ENCODE peak calls at places on chromosomes 12 and 14, in six cellular contexts. B is fibroblast of pulmonary artery, T is lower lobe of right lung, X is lung, L is IMR-90, O is kidney. E is an unnamed sample.

GRCh38 chr12:78870539-78870938 is 6.0 kb downstream of the SYT1 start:
- DNase-seq in B (no peak), X (no peak), T (no peak), O (no peak), L (no peak), E (no peak)

GRCh38 chr14:56807586-56808168 is 2.6 kb downstream of the OTX2 start:
- DNase-seq in T (no peak), L (no peak), O (no peak), B (no peak), X (no peak), E (no peak)

GRCh38 chr12:65306603-65307501 is 28.4 kb downstream of the MSRB3 start:
- DNase-seq in X (no peak), T (peak; percentile 46), B (peak; percentile 88), L (peak; percentile 75), O (no peak), E (peak; percentile 75)

GRCh38 chr12:57420482-57420881 is 10.4 kb downstream of the R3HDM2 start:
- DNase-seq in T (no peak), B (no peak), O (no peak), X (no peak), L (no peak), E (no peak)

GRCh38 chr12:123763093-123763492 is 992 bp downstream of the DNAH10 start:
- DNase-seq in X (no peak), B (no peak), L (no peak), O (no peak), T (no peak), E (no peak)

GRCh38 chr12:103755425-103755824 is 85.6 kb downstream of the NT5DC3 start:
- DNase-seq in T (no peak), L (no peak), O (no peak), X (no peak), B (no peak), E (no peak)

GRCh38 chr12:108565976-108566375 is 3.6 kb downstream of the ISCU start:
- DNase-seq in X (peak; percentile 79), T (peak; percentile 80), L (peak; percentile 73), O (peak; percentile 95), B (peak; percentile 86), E (peak; percentile 76)

GRCh38 chr12:57178213-57178612 is 30.8 kb upstream of the LRP1-AS start:
- DNase-seq in T (no peak), X (no peak), O (peak; percentile 66), B (no peak), L (no peak), E (no peak)

GRCh38 chr12:14167005-14167628 is 185.7 kb upstream of the GRIN2B start:
- DNase-seq in L (peak; percentile 41), T (no peak), X (peak; percentile 46), B (peak; percentile 63), O (no peak), E (peak; percentile 73)

GRCh38 chr14:92922155-92922735 is 705 bp upstream of the CHGA start:
- DNase-seq in B (no peak), L (no peak), O (no peak), X (no peak), T (no peak), E (no peak)

GRCh38 chr12:38138225-38139221 is 178.1 kb upstream of the ALG10B start:
- DNase-seq in B (peak; percentile 81), L (peak; percentile 44), O (peak; percentile 90), T (no peak), X (peak; percentile 75), E (peak; percentile 80)

GRCh38 chr12:93415723-93416464 is 25.9 kb downstream of the UBE2N start:
- DNase-seq in X (no peak), T (no peak), B (peak; percentile 58), L (peak; percentile 77), O (no peak), E (peak; percentile 71)

GRCh38 chr14:69547701-69548348 is 26.8 kb downstream of the CCDC177 start:
- DNase-seq in L (no peak), T (no peak), O (peak; percentile 68), B (peak; percentile 20), X (no peak), E (peak; percentile 26)

GRCh38 chr12:44078273-44078672 is 242.4 kb downstream of the TMEM117 start:
- DNase-seq in T (no peak), O (no peak), L (peak; percentile 4), B (no peak), X (no peak), E (no peak)

GRCh38 chr12:65194949-65195348 is 25.6 kb downstream of the LEMD3 start:
- DNase-seq in X (no peak), B (no peak), O (no peak), L (no peak), T (no peak), E (no peak)

GRCh38 chr12:67714648-67715047 is 66.1 kb downstream of the DYRK2 start:
- DNase-seq in B (no peak), L (peak; percentile 40), T (no peak), O (no peak), X (no peak), E (no peak)

GRCh38 chr12:26694402-26694801 is 138.6 kb downstream of the ITPR2 start:
- DNase-seq in X (no peak), O (no peak), T (no peak), L (no peak), B (no peak), E (no peak)

GRCh38 chr12:42774238-42774637 is 184.7 kb upstream of the PRICKLE1 start:
- DNase-seq in X (no peak), B (no peak), L (peak; percentile 30), T (no peak), O (no peak), E (no peak)

GRCh38 chr12:60335765-60336164 is 739.9 kb downstream of the SLC16A7 start:
- DNase-seq in X (no peak), O (no peak), B (peak; percentile 41), L (peak; percentile 67), T (no peak), E (peak; percentile 77)

GRCh38 chr12:113039911-113040425 is 16.6 kb upstream of the DTX1 start:
- DNase-seq in X (no peak), B (no peak), L (no peak), O (no peak), T (no peak), E (no peak)

GRCh38 chr12:1184402-1184801 is 193.4 kb downstream of the ERC1 start:
- DNase-seq in T (no peak), L (peak; percentile 72), X (no peak), B (peak; percentile 18), O (no peak), E (peak; percentile 29)

GRCh38 chr14:83300454-83301064 is 1766.9 kb upstream of the SEL1L start:
- DNase-seq in B (peak; percentile 60), X (no peak), O (no peak), L (peak; percentile 52), T (no peak), E (peak; percentile 72)

GRCh38 chr12:27176765-27177164 is 67.3 kb upstream of the STK38L start:
- DNase-seq in O (no peak), B (peak; percentile 84), X (no peak), L (peak; percentile 80), T (no peak), E (peak; percentile 80)

GRCh38 chr12:70543444-70543843 is 93.8 kb downstream of the PTPRB start:
- DNase-seq in T (no peak), L (peak; percentile 94), X (no peak), B (peak; percentile 100), O (no peak), E (peak; percentile 98)

GRCh38 chr14:99884834-99885648 is 91.8 kb downstream of the EML1 start:
- DNase-seq in T (no peak), O (no peak), B (peak; percentile 83), L (peak; percentile 77), X (no peak), E (peak; percentile 86)

GRCh38 chr14:36771256-36771655 is 109.6 kb downstream of the PAX9 start:
- DNase-seq in L (no peak), X (no peak), O (no peak), B (no peak), T (no peak), E (no peak)
- TF ChIP-seq CTCF in L (no peak), X (no peak), O (no peak), B (no peak), T (no peak), E (no peak)

GRCh38 chr12:46264057-46264456 is 4.8 kb downstream of the SLC38A1 start:
- DNase-seq in T (no peak), L (peak; percentile 73), X (no peak), B (peak; percentile 50), O (no peak), E (peak; percentile 89)

GRCh38 chr12:46265734-46266133 is 3.1 kb downstream of the SLC38A1 start:
- DNase-seq in X (no peak), B (no peak), L (no peak), O (no peak), T (no peak), E (no peak)

GRCh38 chr12:46263140-46264017 is 5.5 kb downstream of the SLC38A1 start:
- DNase-seq in T (no peak), O (no peak), L (no peak), X (no peak), B (no peak), E (no peak)

GRCh38 chr12:46266382-46266791 is 2.5 kb downstream of the SLC38A1 start:
- DNase-seq in T (no peak), X (no peak), O (no peak), L (peak; percentile 61), B (peak; percentile 69), E (peak; percentile 70)

DNA sequence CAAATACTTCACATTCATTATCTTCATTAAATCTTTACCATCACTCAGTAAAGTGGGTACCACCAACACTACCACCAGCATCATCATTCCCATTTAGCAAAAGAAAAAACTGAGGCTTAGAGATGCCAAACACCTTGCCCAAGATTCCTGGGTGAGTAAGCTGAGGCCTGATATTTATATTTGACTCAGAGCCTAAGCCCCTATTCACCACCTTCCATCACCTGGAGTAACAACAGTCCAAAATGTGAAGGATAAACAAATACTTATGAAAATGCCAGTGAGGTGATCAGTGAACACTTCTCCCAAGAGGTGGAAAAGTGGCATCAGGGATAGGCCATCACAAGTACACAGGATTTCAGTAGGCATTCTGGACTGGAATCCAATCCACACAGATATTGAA is 3.7 kb downstream of the SLC38A1 start:
- DNase-seq in T (no peak), X (no peak), O (no peak), L (no peak), B (no peak), E (no peak)
- H3K4me3 ChIP-seq in T (no peak overlapping the region), X (no peak overlapping the region), O (no peak overlapping the region), L (no peak overlapping the region), B (no peak overlapping the region), E (no peak overlapping the region)

GRCh38 chr14:75453817-75454434 is 26.1 kb downstream of the JDP2 start:
- DNase-seq in O (no peak), X (no peak), B (no peak), L (no peak), T (no peak), E (no peak)
- TF ChIP-seq CTCF in O (no peak), X (no peak), B (no peak), L (no peak), T (no peak), E (no peak)

GRCh38 chr12:132327351-132328171 is 1.8 kb downstream of the GALNT9 start:
- DNase-seq in X (peak; percentile 46), O (peak; percentile 86), B (peak; percentile 96), L (peak; percentile 82), T (peak; percentile 53), E (peak; percentile 92)
- H3K4me3 ChIP-seq in X (no peak overlapping the region), O (no peak overlapping the region), B (peak overlapping the region; percentile 39), L (no peak overlapping the region), T (no peak overlapping the region), E (peak overlapping the region; percentile 10)